ENCODE peak calls at places on chromosomes 3 and 15, in seven cellular contexts. I, K, N, X, R, W and M are unnamed samples.

GRCh38 chr3:190051643-190052042 is 69.1 kb downstream of the P3H2 start:
- DNase-seq in I (no peak), K (no peak), N (no peak), X (no peak), R (no peak), W (no peak), M (no peak)

GRCh38 chr3:32586361-32586760 is 15.7 kb upstream of the DYNC1LI1 start:
- DNase-seq in I (no peak), K (no peak), N (no peak), X (no peak), R (no peak), W (no peak), M (no peak)

GRCh38 chr15:81950841-81951414 is 94.9 kb downstream of the MEX3B start:
- DNase-seq in I (peak), K (no peak), N (peak), X (no peak), R (no peak), W (no peak), M (peak)

GRCh38 chr15:93300796-93301195 is 211.8 kb upstream of the RGMA start:
- DNase-seq in I (no peak), K (no peak), N (no peak), X (no peak), R (no peak), W (no peak), M (no peak)

GRCh38 chr3:66797916-66798560 is 200.1 kb upstream of the KBTBD8 start:
- DNase-seq in I (peak), K (no peak), N (no peak), X (peak), R (peak), W (peak), M (peak)

GRCh38 chr3:113719294-113719693 is 22.9 kb upstream of the USF3 start:
- DNase-seq in I (no peak), K (no peak), N (no peak), X (no peak), R (no peak), W (no peak), M (no peak)

GRCh38 chr15:90266061-90266431 is 574 bp downstream of the NGRN start:
- DNase-seq in I (peak), K (peak), N (peak), X (peak), R (peak), W (peak), M (no peak)

GRCh38 chr3:42847731-42848130 is 27.9 kb downstream of the CYP8B1 start:
- DNase-seq in I (no peak), K (no peak), N (no peak), X (no peak), R (no peak), W (no peak), M (peak)

GRCh38 chr15:55820043-55820442 is 77.1 kb upstream of the PRTG start:
- DNase-seq in I (no peak), K (no peak), N (no peak), X (no peak), R (no peak), W (no peak), M (no peak)